ENCODE peak calls at places on chromosome 20, in seven cellular contexts. V, U, Y, Z, C, A and D are unnamed samples.

GRCh38 chr20:47669157-47669425 is 116.2 kb downstream of the SULF2 start:
- DNase-seq in U (no peak), A (no peak), Y (no peak), V (no peak), Z (no peak), C (no peak), D (no peak)

GRCh38 chr20:37309290-37309689 is 19.8 kb downstream of the MANBAL start:
- DNase-seq in Z (no peak), A (no peak), Y (no peak), C (no peak), U (no peak), V (no peak), D (no peak)

GRCh38 chr20:52372169-52372568 is 180.6 kb upstream of the ZFP64 start:
- DNase-seq in V (no peak), Z (no peak), A (no peak), U (no peak), C (no peak), Y (no peak), D (no peak)

GRCh38 chr20:48789185-48789668 is 38.6 kb downstream of the PREX1 start:
- DNase-seq in U (no peak), V (no peak), Y (no peak), Z (no peak), A (no peak), C (no peak), D (peak; percentile 17)

GRCh38 chr20:37749620-37750403 is 56.0 kb downstream of the CTNNBL1 start:
- DNase-seq in C (no peak), U (no peak), Z (no peak), V (no peak), A (no peak), Y (no peak), D (no peak)

GRCh38 chr20:63498950-63499332 is at the start of gene EEF1A2:
- DNase-seq in Y (no peak), A (no peak), Z (no peak), V (no peak), U (peak; percentile 36), C (peak; percentile 21), D (peak; percentile 39)

GRCh38 chr20:32585011-32585518 is at the start of gene NOL4L:
- DNase-seq in A (no peak), U (no peak), V (peak; percentile 36), Y (no peak), Z (no peak), C (no peak), D (peak; percentile 55)

GRCh38 chr20:42864116-42864515 is 325.6 kb downstream of the PTPRT start:
- DNase-seq in C (no peak), U (no peak), V (no peak), Y (no peak), A (no peak), Z (no peak), D (no peak)

GRCh38 chr20:7010584-7010983 is 243.1 kb downstream of the BMP2 start:
- DNase-seq in V (no peak), A (no peak), Y (no peak), U (peak; percentile 36), C (no peak), Z (no peak), D (no peak)

GRCh38 chr20:4740774-4741431 is 19.2 kb downstream of the PRND start:
- DNase-seq in A (no peak), V (peak; percentile 36), U (peak; percentile 5), C (peak; percentile 31), Y (no peak), Z (no peak), D (peak; percentile 51)

GRCh38 chr20:21840991-21841390 is 135.5 kb downstream of the PAX1 start:
- DNase-seq in A (no peak), C (no peak), U (no peak), V (no peak), Z (no peak), Y (no peak), D (no peak)

GRCh38 chr20:40805592-40805991 is 116.6 kb upstream of the MAFB start:
- DNase-seq in U (no peak), Y (no peak), Z (no peak), A (no peak), C (no peak), V (no peak), D (no peak)

GRCh38 chr20:10469599-10469998 is 34.5 kb downstream of the SLX4IP start:
- DNase-seq in A (peak; percentile 34), C (peak; percentile 71), U (peak; percentile 85), Y (no peak), V (peak; percentile 74), Z (peak; percentile 76), D (peak; percentile 75)